ENCODE peak calls at places on chromosome 7, in ten cellular contexts. J, R, W, I, V, K, P, Y, A and M are unnamed samples.
A peak's percentile ranks its signal among the peaks of the same experiment; 100 is the strongest.

GRCh38 chr7:584122-584465 is 64.4 kb upstream of the PDGFA start:
- DNase-seq in P (no peak), A (no peak), K (no peak), I (no peak), V (no peak), W (peak; percentile 39), J (no peak), R (peak; percentile 49), Y (no peak), M (no peak)

GRCh38 chr7:2760098-2760889 is 72.3 kb downstream of the AMZ1 start:
- DNase-seq in V (peak; percentile 86), I (peak; percentile 87), K (peak; percentile 54), J (peak; percentile 62), P (peak; percentile 66), A (peak; percentile 39), R (peak; percentile 90), W (peak; percentile 78), Y (no peak), M (peak; percentile 66)

GRCh38 chr7:30335763-30336487 is 51.5 kb downstream of the ZNRF2 start:
- DNase-seq in I (no peak), R (no peak), K (peak; percentile 25), A (no peak), J (peak; percentile 50), Y (no peak), P (no peak), V (no peak), W (no peak), M (no peak)

GRCh38 chr7:11985376-11985775 is 153.4 kb upstream of the THSD7A start:
- DNase-seq in Y (no peak), I (no peak), A (no peak), K (no peak), P (no peak), J (peak; percentile 3), V (peak; percentile 53), R (no peak), W (no peak), M (no peak)

GRCh38 chr7:151384352-151384697 is 25.5 kb downstream of the WDR86 start:
- DNase-seq in Y (no peak), W (no peak), P (no peak), A (no peak), J (no peak), K (no peak), V (no peak), R (no peak), I (no peak), M (no peak)

GRCh38 chr7:116354546-116355422 is 144.4 kb downstream of the TES start:
- DNase-seq in I (peak; percentile 97), J (peak; percentile 96), R (peak; percentile 18), K (peak; percentile 98), A (peak; percentile 98), W (peak; percentile 72), P (peak; percentile 83), Y (peak; percentile 72), V (peak; percentile 34), M (no peak)

GRCh38 chr7:88243345-88243909 is 23.6 kb upstream of the SRI start:
- DNase-seq in R (no peak), Y (no peak), I (peak; percentile 56), V (peak; percentile 78), W (no peak), J (peak; percentile 82), P (no peak), K (peak; percentile 44), A (peak; percentile 48), M (no peak)

GRCh38 chr7:137986252-137987010 is 15.5 kb downstream of the CREB3L2 start:
- DNase-seq in J (no peak), R (no peak), P (no peak), Y (no peak), V (no peak), W (peak; percentile 35), K (peak; percentile 90), I (no peak), A (no peak), M (no peak)

DNA sequence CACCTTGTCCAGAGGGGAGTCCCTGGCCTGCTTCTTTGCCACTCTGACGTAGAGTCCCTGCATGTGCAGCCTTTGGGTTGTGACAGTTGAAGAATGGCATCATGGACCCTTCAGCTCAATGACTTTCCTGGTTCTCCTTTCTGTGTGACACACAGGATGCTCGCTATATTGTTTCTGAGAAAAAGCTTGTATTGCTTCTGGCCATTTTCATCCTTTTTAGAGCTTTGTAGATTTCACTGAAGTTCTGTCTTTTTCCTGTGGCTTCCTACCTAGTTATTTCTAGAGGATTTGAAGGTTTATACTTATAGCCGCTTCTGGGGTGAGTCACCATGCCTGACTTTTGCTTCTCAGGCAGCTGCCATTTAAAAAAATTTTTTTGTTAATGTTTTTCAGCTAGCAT is 27.0 kb downstream of the SND1 start:
- DNase-seq in J (no peak), V (no peak), R (no peak), Y (no peak), I (no peak), P (no peak), W (no peak), A (no peak), K (peak; percentile 71), M (no peak)
- H3K4me1 ChIP-seq in J (peaks cover 14% of the 10 kb centered on the region), V (peaks cover 76% of the 10 kb centered on the region), R (no peaks in the 10 kb centered on the region), Y (peaks cover 39% of the 10 kb centered on the region), I (peaks cover 13% of the 10 kb centered on the region), P (peaks cover 12% of the 10 kb centered on the region), W (peaks cover 16% of the 10 kb centered on the region), A (no peaks in the 10 kb centered on the region), K (peaks cover 13% of the 10 kb centered on the region), M (peaks cover 9% of the 10 kb centered on the region)

GRCh38 chr7:24284699-24285506 is 913 bp downstream of the NPY start:
- DNase-seq in Y (no peak), K (no peak), R (no peak), P (no peak), V (peak; percentile 90), A (no peak), W (no peak), I (peak; percentile 11), J (no peak), M (no peak)
- H3K4me3 ChIP-seq in Y (no peak overlapping the region), K (no peak overlapping the region), R (no peak overlapping the region), P (no peak overlapping the region), V (peak overlapping the region; percentile 75), A (no peak overlapping the region), W (peak overlapping the region; percentile 21), I (peak overlapping the region; percentile 38), J (no peak overlapping the region), M (peak overlapping the region; percentile 49)

GRCh38 chr7:154919324-154920222 is 83.4 kb downstream of the PAXIP1 start:
- DNase-seq in I (no peak), A (no peak), K (no peak), W (no peak), J (peak; percentile 26), V (no peak), P (no peak), R (no peak), Y (peak; percentile 38), M (no peak)

GRCh38 chr7:154917214-154918160 is 85.4 kb downstream of the PAXIP1 start:
- DNase-seq in J (no peak), I (no peak), Y (no peak), A (no peak), W (no peak), K (no peak), V (no peak), P (no peak), R (no peak), M (no peak)

GRCh38 chr7:154916381-154917213 is 86.3 kb downstream of the PAXIP1 start:
- DNase-seq in R (no peak), W (no peak), K (no peak), J (no peak), Y (no peak), I (no peak), V (no peak), A (no peak), P (no peak), M (no peak)

GRCh38 chr7:154915600-154915999 is 87.3 kb downstream of the PAXIP1 start:
- DNase-seq in P (no peak), W (no peak), A (no peak), I (no peak), K (no peak), J (no peak), Y (no peak), V (no peak), R (no peak), M (no peak)

DNA sequence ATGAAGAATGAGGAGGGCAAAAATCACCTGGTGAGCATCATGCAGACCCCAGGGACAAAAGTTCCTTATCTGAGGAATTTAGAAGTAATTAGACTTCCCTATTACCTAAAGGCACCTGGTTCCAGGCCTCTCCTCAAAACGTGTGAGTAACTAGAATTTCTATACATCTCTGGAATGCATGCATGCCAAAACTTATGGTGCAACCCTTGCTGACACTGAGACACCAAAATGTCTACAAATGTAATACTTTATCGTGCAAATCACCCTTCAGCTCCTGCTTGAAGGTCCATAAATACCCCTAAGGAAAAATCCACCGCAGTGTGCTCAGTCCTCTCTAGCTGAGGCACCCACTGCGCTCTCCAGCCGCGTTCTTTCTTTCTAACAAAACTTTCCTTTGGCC is 84.2 kb downstream of the PAXIP1 start:
- DNase-seq in Y (no peak), K (no peak), W (no peak), V (no peak), I (no peak), P (no peak), A (no peak), J (no peak), R (no peak), M (no peak)
- TF ChIP-seq CTCF in Y (no peak), K (no peak), W (no peak), V (no peak), I (no peak), P (no peak), A (no peak), J (no peak), R (no peak), M (no peak)

GRCh38 chr7:92723205-92723604 is 113.2 kb downstream of the CDK6 start:
- DNase-seq in I (no peak), V (no peak), R (no peak), K (peak; percentile 48), P (no peak), J (no peak), Y (no peak), W (no peak), A (no peak), M (no peak)

GRCh38 chr7:92722541-92722940 is 113.8 kb downstream of the CDK6 start:
- DNase-seq in R (no peak), Y (no peak), I (no peak), A (no peak), W (no peak), K (peak; percentile 66), V (no peak), P (no peak), J (peak; percentile 32), M (no peak)

GRCh38 chr7:92727755-92728154 is 108.6 kb downstream of the CDK6 start:
- DNase-seq in Y (no peak), R (no peak), K (peak; percentile 49), A (no peak), I (no peak), J (peak; percentile 27), P (no peak), V (no peak), W (no peak), M (no peak)

GRCh38 chr7:92723978-92724377 is 112.4 kb downstream of the CDK6 start:
- DNase-seq in P (peak; percentile 69), I (no peak), W (no peak), R (no peak), V (peak; percentile 72), A (no peak), K (no peak), Y (no peak), J (no peak), M (no peak)

DNA sequence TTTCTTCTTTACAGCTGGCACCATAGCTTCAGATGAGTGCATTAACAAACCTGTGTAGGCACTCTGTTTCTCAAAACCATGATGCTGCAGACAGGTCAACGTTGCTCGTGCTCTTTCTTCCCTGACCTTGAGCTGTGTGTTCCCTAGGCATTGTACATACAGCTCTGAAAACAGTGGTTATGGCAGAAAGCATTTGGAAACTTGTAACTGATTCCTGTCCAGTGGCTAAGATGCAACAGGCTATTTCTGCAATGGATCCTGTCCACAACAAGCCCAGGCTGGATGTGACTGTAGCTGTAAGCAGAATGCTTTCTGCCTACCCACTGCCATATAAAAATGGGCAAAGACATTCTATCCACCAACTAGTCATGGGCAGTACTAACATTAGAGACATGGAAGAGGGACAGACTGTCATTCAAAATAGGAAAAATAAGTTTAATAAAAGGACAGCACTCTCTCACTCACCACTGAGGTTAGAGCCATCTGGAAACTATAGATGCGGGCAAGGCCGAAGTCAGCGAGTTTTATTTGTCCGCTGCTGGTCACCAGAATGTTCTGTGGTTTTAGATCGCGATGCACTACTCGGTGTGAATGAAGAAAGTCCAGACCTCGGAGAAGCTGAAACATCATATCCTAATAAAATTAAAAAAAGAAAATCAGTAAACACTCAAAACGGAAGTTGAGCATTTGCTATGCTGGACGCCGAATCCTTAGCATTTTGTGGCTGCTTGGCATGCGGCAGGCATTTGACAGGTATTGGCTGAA is 111.0 kb downstream of the CDK6 start:
- DNase-seq in Y (no peak), I (no peak), J (no peak), P (no peak), V (no peak), W (no peak), R (no peak), K (no peak), A (no peak), M (no peak)
- H3K4me1 ChIP-seq in Y (no peaks in the 10 kb centered on the region), I (peaks cover 27% of the 10 kb centered on the region), J (peaks cover 31% of the 10 kb centered on the region), P (peaks cover 34% of the 10 kb centered on the region), V (peaks cover 12% of the 10 kb centered on the region), W (no peaks in the 10 kb centered on the region), R (no peaks in the 10 kb centered on the region), K (peaks cover 8% of the 10 kb centered on the region), A (peaks cover 13% of the 10 kb centered on the region), M (peaks cover 9% of the 10 kb centered on the region)